ENCODE peak calls at places on chromosomes 11 and 22, in ten cellular contexts. K, D, Z, V, O, W, F, P, Q and I are unnamed samples.

GRCh38 chr11:112470355-112470754 is 209.7 kb upstream of the PLET1 start:
- DNase-seq in K (no peak), D (no peak), Z (no peak), V (peak), O (no peak), W (no peak), F (no peak), P (no peak), Q (no peak), I (no peak)

GRCh38 chr11:36540998-36541397 is 26.8 kb upstream of the RAG1 start:
- DNase-seq in K (peak), D (no peak), Z (peak), V (peak), O (peak), W (peak), F (no peak), P (no peak), Q (no peak), I (no peak)

GRCh38 chr22:23760056-23760455 is 2.7 kb upstream of the C22orf15 start:
- DNase-seq in K (no peak), D (no peak), Z (no peak), V (no peak), O (no peak), W (no peak), F (no peak), P (no peak), Q (no peak), I (no peak)

GRCh38 chr11:132770802-132771545 is 761.3 kb downstream of the OPCML start:
- DNase-seq in K (no peak), D (no peak), Z (no peak), V (no peak), O (no peak), W (no peak), F (no peak), P (no peak), Q (no peak), I (no peak)

GRCh38 chr22:47257566-47257965 is 495.1 kb downstream of the TBC1D22A start:
- DNase-seq in K (no peak), D (no peak), Z (no peak), V (no peak), O (no peak), W (no peak), F (no peak), P (no peak), Q (no peak), I (peak)

GRCh38 chr11:83865636-83866461 is 579.7 kb upstream of the CCDC90B start:
- DNase-seq in K (no peak), D (no peak), Z (no peak), V (peak), O (no peak), W (no peak), F (no peak), P (no peak), Q (no peak), I (no peak)

GRCh38 chr11:65404638-65405339 is 17.8 kb upstream of the NEAT1 start:
- DNase-seq in K (no peak), D (no peak), Z (no peak), V (no peak), O (no peak), W (no peak), F (no peak), P (peak), Q (no peak), I (no peak)

GRCh38 chr22:45896153-45896951 is 80.6 kb downstream of the WNT7B start:
- DNase-seq in K (peak), D (peak), Z (no peak), V (no peak), O (peak), W (no peak), F (peak), P (peak), Q (no peak), I (no peak)

GRCh38 chr22:31106651-31107205 is 640 bp downstream of the SELENOM start:
- DNase-seq in K (no peak), D (no peak), Z (peak), V (peak), O (no peak), W (no peak), F (peak), P (no peak), Q (no peak), I (peak)

GRCh38 chr11:58688779-58689503 is 42.8 kb downstream of the GLYAT start:
- DNase-seq in K (no peak), D (no peak), Z (no peak), V (peak), O (no peak), W (no peak), F (no peak), P (no peak), Q (no peak), I (no peak)

GRCh38 chr11:118917488-118918127 is 8.1 kb downstream of the BCL9L start:
- DNase-seq in K (peak), D (no peak), Z (peak), V (peak), O (peak), W (peak), F (peak), P (peak), Q (no peak), I (peak)

GRCh38 chr11:9169595-9170295 is 78.3 kb upstream of the SCUBE2 start:
- DNase-seq in K (no peak), D (no peak), Z (peak), V (peak), O (no peak), W (no peak), F (no peak), P (no peak), Q (no peak), I (no peak)

GRCh38 chr11:71420455-71421241 is 27.5 kb downstream of the DHCR7 start:
- DNase-seq in K (peak), D (no peak), Z (peak), V (peak), O (peak), W (peak), F (no peak), P (no peak), Q (peak), I (no peak)

GRCh38 chr11:127000291-127000968 is at the start of gene KIRREL3:
- DNase-seq in K (no peak), D (no peak), Z (peak), V (peak), O (no peak), W (no peak), F (no peak), P (no peak), Q (no peak), I (no peak)

GRCh38 chr22:46075764-46076531 is 74.4 kb upstream of the PPARA start:
- DNase-seq in K (peak), D (peak), Z (no peak), V (no peak), O (peak), W (peak), F (peak), P (peak), Q (no peak), I (peak)

GRCh38 chr22:41876275-41876674 is 38.6 kb downstream of the SHISA8 start:
- DNase-seq in K (no peak), D (no peak), Z (no peak), V (peak), O (no peak), W (no peak), F (no peak), P (no peak), Q (no peak), I (no peak)

GRCh38 chr11:35873721-35874120 is 70.1 kb upstream of the LDLRAD3 start:
- DNase-seq in K (no peak), D (no peak), Z (no peak), V (no peak), O (peak), W (no peak), F (no peak), P (no peak), Q (no peak), I (no peak)

DNA sequence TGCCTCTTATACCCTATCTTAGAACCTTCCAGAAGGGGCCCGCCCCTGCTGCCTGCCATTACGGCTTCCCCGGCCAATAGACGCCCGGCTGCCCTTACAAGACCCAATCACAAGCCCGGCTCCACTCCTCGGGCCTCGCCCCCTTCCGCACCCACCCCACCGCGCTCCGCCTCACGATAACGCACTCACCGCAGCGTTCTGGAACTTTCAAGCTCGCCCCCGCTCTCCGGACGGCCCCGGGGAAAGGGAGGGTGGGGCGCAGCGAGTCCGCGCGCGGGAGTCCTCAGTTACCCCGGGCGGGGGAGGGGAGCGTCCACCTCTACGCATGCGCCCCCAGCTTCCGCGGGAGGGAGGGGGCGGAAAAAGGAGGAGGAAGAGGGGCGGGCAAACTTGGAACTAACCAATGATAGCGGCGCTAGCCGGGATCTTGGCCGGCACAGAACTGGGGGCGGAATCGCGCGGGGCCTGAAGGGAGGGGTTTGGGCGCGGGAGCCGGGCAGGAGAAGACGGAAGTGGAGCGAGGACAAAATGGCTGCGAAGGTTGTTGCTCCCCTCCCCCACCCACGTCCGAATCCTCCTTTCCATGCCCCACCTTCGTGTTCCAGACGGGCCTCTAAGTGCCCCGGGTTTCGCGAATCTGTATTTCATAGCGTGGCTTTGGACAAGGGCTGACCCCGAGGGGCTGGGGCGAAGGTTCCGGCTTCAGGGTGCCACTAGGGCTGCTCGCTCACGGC is 389 bp upstream of the HSPA8 start:
- DNase-seq in K (peak), D (peak), Z (peak), V (peak), O (peak), W (peak), F (peak), P (peak), Q (peak), I (peak)
- TF ChIP-seq POLR2A in K (no peak), D (peak), Z (peak), V (no peak), O (no peak), W (peak), F (peak), P (peak), Q (no peak), I (no peak)

GRCh38 chr11:133907216-133907615 is 49.6 kb downstream of the IGSF9B start:
- DNase-seq in K (no peak), D (no peak), Z (no peak), V (no peak), O (no peak), W (no peak), F (no peak), P (peak), Q (no peak), I (no peak)

GRCh38 chr11:133906746-133907145 is 50.0 kb downstream of the IGSF9B start:
- DNase-seq in K (no peak), D (no peak), Z (no peak), V (no peak), O (no peak), W (no peak), F (no peak), P (peak), Q (no peak), I (no peak)

GRCh38 chr11:133906241-133906640 is 50.5 kb downstream of the IGSF9B start:
- DNase-seq in K (no peak), D (peak), Z (no peak), V (no peak), O (no peak), W (no peak), F (no peak), P (peak), Q (no peak), I (no peak)

GRCh38 chr11:133904818-133905515 is 51.8 kb downstream of the IGSF9B start:
- DNase-seq in K (no peak), D (peak), Z (no peak), V (no peak), O (no peak), W (no peak), F (no peak), P (peak), Q (no peak), I (peak)

DNA sequence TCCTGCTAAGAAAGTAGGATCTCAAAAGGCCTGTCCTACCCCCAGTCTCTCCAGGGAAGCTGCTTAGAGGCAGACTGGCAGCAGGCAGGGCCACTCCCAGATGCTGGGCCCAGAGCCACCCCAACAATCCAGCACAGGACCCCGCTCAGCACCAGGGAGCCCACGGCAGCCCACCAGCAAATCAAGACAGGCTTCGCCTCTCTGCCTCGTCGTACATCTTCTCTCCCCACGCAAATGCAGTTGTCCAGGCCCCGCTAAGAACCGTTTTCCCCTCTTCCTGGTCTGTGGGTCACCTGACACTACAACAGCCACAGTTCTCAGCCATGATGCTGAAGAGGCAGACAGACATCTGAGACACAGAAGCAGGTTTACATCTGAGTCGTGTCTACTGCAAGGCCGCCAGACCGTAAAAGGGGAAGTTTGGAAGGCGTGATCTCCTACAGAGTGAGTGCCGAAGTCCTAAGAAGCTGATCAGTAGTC is 51.1 kb downstream of the IGSF9B start:
- DNase-seq in K (no peak), D (peak), Z (no peak), V (no peak), O (no peak), W (no peak), F (no peak), P (peak), Q (no peak), I (no peak)
- TF ChIP-seq POLR2A in K (no peak), D (no peak), Z (no peak), V (no peak), O (no peak), W (no peak), F (no peak), P (no peak), Q (no peak), I (no peak)

GRCh38 chr11:69792611-69793010 is 17.5 kb upstream of the FGF4 start:
- DNase-seq in K (no peak), D (no peak), Z (no peak), V (no peak), O (no peak), W (no peak), F (no peak), P (no peak), Q (no peak), I (no peak)

GRCh38 chr11:69787457-69787856 is 12.3 kb upstream of the FGF4 start:
- DNase-seq in K (no peak), D (no peak), Z (no peak), V (no peak), O (no peak), W (no peak), F (no peak), P (no peak), Q (no peak), I (no peak)

GRCh38 chr11:69791266-69791665 is 16.1 kb upstream of the FGF4 start:
- DNase-seq in K (no peak), D (no peak), Z (no peak), V (peak), O (no peak), W (no peak), F (no peak), P (no peak), Q (no peak), I (no peak)

GRCh38 chr11:69787906-69788305 is 12.8 kb upstream of the FGF4 start:
- DNase-seq in K (no peak), D (no peak), Z (no peak), V (no peak), O (no peak), W (no peak), F (no peak), P (no peak), Q (no peak), I (no peak)

GRCh38 chr11:69788956-69789355 is 13.8 kb upstream of the FGF4 start:
- DNase-seq in K (no peak), D (no peak), Z (no peak), V (no peak), O (no peak), W (no peak), F (no peak), P (no peak), Q (no peak), I (no peak)
- TF ChIP-seq POLR2A in K (no peak), D (no peak), Z (no peak), V (no peak), O (no peak), W (no peak), F (no peak), P (no peak), Q (no peak), I (no peak)

GRCh38 chr11:130909650-130910049 is 6.6 kb downstream of the SNX19 start:
- DNase-seq in K (no peak), D (no peak), Z (no peak), V (peak), O (no peak), W (no peak), F (no peak), P (no peak), Q (no peak), I (no peak)

GRCh38 chr11:130908770-130909625 is 7.3 kb downstream of the SNX19 start:
- DNase-seq in K (no peak), D (no peak), Z (no peak), V (peak), O (no peak), W (no peak), F (no peak), P (no peak), Q (no peak), I (no peak)

GRCh38 chr11:130912552-130912951 is 3.7 kb downstream of the SNX19 start:
- DNase-seq in K (no peak), D (no peak), Z (no peak), V (no peak), O (no peak), W (no peak), F (no peak), P (no peak), Q (no peak), I (no peak)

GRCh38 chr11:130913268-130913667 is 3.0 kb downstream of the SNX19 start:
- DNase-seq in K (no peak), D (no peak), Z (no peak), V (no peak), O (no peak), W (no peak), F (no peak), P (no peak), Q (no peak), I (no peak)

DNA sequence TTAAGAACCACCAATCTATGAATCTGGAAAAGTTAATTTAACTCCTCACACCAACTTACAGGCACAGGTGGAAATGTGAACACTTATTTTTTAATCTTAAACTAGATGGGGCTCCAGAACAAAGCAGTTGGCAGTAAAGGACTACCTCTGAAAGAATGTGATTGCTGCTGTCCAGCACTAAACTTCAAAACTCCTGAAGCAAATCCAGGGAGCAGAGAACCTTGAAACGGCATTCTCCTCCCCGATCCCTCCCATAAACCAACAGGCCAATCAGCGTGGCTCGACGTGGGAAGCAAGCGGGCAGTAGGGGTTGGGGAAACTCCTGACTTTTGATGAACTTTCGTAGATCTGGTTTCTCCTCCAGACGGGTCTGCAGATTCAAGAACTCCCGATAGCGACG is 5.0 kb downstream of the SNX19 start:
- DNase-seq in K (no peak), D (no peak), Z (no peak), V (no peak), O (no peak), W (no peak), F (no peak), P (no peak), Q (no peak), I (no peak)
- TF ChIP-seq POLR2A in K (no peak), D (no peak), Z (no peak), V (no peak), O (no peak), W (no peak), F (no peak), P (no peak), Q (no peak), I (no peak)